ENCODE peak calls at places on chromosomes 16 and 17, in five cellular contexts. V is ecto neural progenitor cell; E is RCC 7860; C is T-helper 1 cell; D is activated CD4-positive, alpha-beta T cell treated with anti-CD3 and anti-CD28 coated beads, Interleukin-2, amount 50 U/mL, for 4 hours. H is an unnamed sample.

GRCh38 chr16:55444754-55445485 is 34.1 kb upstream of the MMP2 start:
- DNase-seq in V (no peak), E (no peak), C (no peak), D (no peak), H (no peak)

GRCh38 chr16:7374614-7375174 is 42.0 kb downstream of the RBFOX1 start:
- DNase-seq in V (no peak), E (no peak), C (no peak), D (no peak), H (no peak)

GRCh38 chr17:46862949-46863348 is 11.6 kb downstream of the WNT9B start:
- DNase-seq in V (peak; percentile 83), E (no peak), C (no peak), D (no peak), H (no peak)

GRCh38 chr17:41697122-41697962 is 8.7 kb downstream of the EIF1 start:
- DNase-seq in V (no peak), E (no peak), C (no peak), D (no peak), H (no peak)

GRCh38 chr16:68345351-68345810 is 34.6 kb downstream of the PRMT7 start:
- DNase-seq in V (no peak), E (no peak), C (no peak), D (no peak), H (no peak)

GRCh38 chr16:58678716-58679115 is 5.9 kb downstream of the SLC38A7 start:
- DNase-seq in V (no peak), E (peak; percentile 4), C (no peak), D (no peak), H (no peak)

GRCh38 chr16:4597174-4597573 is 17.5 kb downstream of the UBALD1 start:
- DNase-seq in V (no peak), E (peak; percentile 41), C (no peak), D (no peak), H (no peak)

GRCh38 chr16:870856-871561 is 70.5 kb upstream of the GNG13 start:
- DNase-seq in V (no peak), E (no peak), C (no peak), D (no peak), H (no peak)

GRCh38 chr16:75267631-75268264 is 16.3 kb upstream of the BCAR1 start:
- DNase-seq in V (no peak), E (peak; percentile 74), C (no peak), D (no peak), H (no peak)

GRCh38 chr17:17877548-17878358 is 41.0 kb upstream of the SREBF1 start:
- DNase-seq in V (peak; percentile 84), E (peak; percentile 22), C (no peak), D (no peak), H (no peak)

GRCh38 chr16:83113317-83113716 is 486.5 kb downstream of the CDH13 start:
- DNase-seq in V (peak; percentile 61), E (no peak), C (no peak), D (no peak), H (no peak)

GRCh38 chr16:72380283-72380682 is 208.3 kb upstream of the PMFBP1 start:
- DNase-seq in V (no peak), E (no peak), C (no peak), D (no peak), H (no peak)

GRCh38 chr17:41717408-41718286 is 5.5 kb downstream of the GAST start:
- DNase-seq in V (no peak), E (no peak), C (no peak), D (no peak), H (no peak)

GRCh38 chr17:78923660-78924453 is 1.3 kb downstream of the TIMP2 start:
- DNase-seq in V (peak; percentile 71), E (no peak), C (peak; percentile 45), D (peak; percentile 48), H (peak; percentile 83)

GRCh38 chr17:64622931-64623654 is 39.0 kb downstream of the SMURF2 start:
- DNase-seq in V (no peak), E (peak; percentile 68), C (no peak), D (no peak), H (no peak)

GRCh38 chr16:12833939-12834338 is 30.3 kb upstream of the CPPED1 start:
- DNase-seq in V (peak; percentile 52), E (peak; percentile 64), C (no peak), D (no peak), H (no peak)

GRCh38 chr17:80941743-80942211 is 49.9 kb upstream of the CHMP6 start:
- DNase-seq in V (no peak), E (no peak), C (no peak), D (no peak), H (no peak)

GRCh38 chr16:49953090-49953489 is 71.9 kb upstream of the CNEP1R1 start:
- DNase-seq in V (no peak), E (no peak), C (no peak), D (no peak), H (no peak)

GRCh38 chr17:39663688-39664580 is 1.2 kb upstream of the TCAP start:
- DNase-seq in V (peak; percentile 71), E (no peak), C (no peak), D (no peak), H (no peak)

GRCh38 chr17:59542960-59543635 is 22.3 kb upstream of the DHX40 start:
- DNase-seq in V (no peak), E (no peak), C (no peak), D (no peak), H (no peak)

GRCh38 chr17:79843917-79844815 is 4.9 kb upstream of the CBX4 start:
- DNase-seq in V (peak; percentile 85), E (no peak), C (no peak), D (no peak), H (peak; percentile 27)

GRCh38 chr16:70448075-70448474 is 6.3 kb upstream of the FCSK start:
- DNase-seq in V (no peak), E (no peak), C (no peak), D (no peak), H (no peak)

GRCh38 chr16:57823836-57824235 is 21.5 kb upstream of the KIFC3 start:
- DNase-seq in V (no peak), E (no peak), C (no peak), D (no peak), H (no peak)

GRCh38 chr17:81179220-81179619 is 13.2 kb upstream of the AATK start:
- DNase-seq in V (no peak), E (no peak), C (no peak), D (no peak), H (no peak)

GRCh38 chr17:78759203-78759968 is 22.7 kb downstream of the CYTH1 start:
- DNase-seq in V (no peak), E (no peak), C (peak; percentile 82), D (peak; percentile 58), H (peak; percentile 78)

GRCh38 chr17:76840443-76840767 is 27.8 kb upstream of the MGAT5B start:
- DNase-seq in V (no peak), E (no peak), C (no peak), D (no peak), H (no peak)

H was measured in memory B cell.